ENCODE peak calls at places on chromosomes 1 and 21, in six cellular contexts. One of them, this sample, is unnamed.

GRCh38 chr1:51421961-51422360 is 91.6 kb upstream of the TTC39A start:
- ATAC-seq in A549: no peak
- ATAC-seq in HepG2: peak
- ATAC-seq in K562: peak
- ATAC-seq in upper lobe of left lung: no peak
- ATAC-seq in GM12878: peak
- ATAC-seq in this sample: peak

GRCh38 chr1:220791959-220792358 is 5.2 kb downstream of the MTARC1 start:
- ATAC-seq in GM12878: no peak
- ATAC-seq in K562: no peak
- ATAC-seq in A549: no peak
- ATAC-seq in HepG2: no peak
- ATAC-seq in upper lobe of left lung: no peak
- ATAC-seq in this sample: peak

GRCh38 chr1:59673575-59674467 is 140.9 kb upstream of the HOOK1 start:
- ATAC-seq in K562: no peak
- ATAC-seq in upper lobe of left lung: peak
- ATAC-seq in A549: no peak
- ATAC-seq in GM12878: no peak
- ATAC-seq in HepG2: no peak
- ATAC-seq in this sample: no peak

GRCh38 chr1:28792644-28793121 is 19.3 kb upstream of the OPRD1 start:
- ATAC-seq in A549: no peak
- ATAC-seq in K562: peak
- ATAC-seq in HepG2: peak
- ATAC-seq in upper lobe of left lung: no peak
- ATAC-seq in GM12878: peak
- ATAC-seq in this sample: no peak

GRCh38 chr1:100581096-100581705 is 43.3 kb downstream of the GPR88 start:
- ATAC-seq in A549: no peak
- ATAC-seq in GM12878: peak
- ATAC-seq in upper lobe of left lung: no peak
- ATAC-seq in K562: no peak
- ATAC-seq in HepG2: no peak
- ATAC-seq in this sample: no peak

GRCh38 chr21:37195649-37196048 is 71.5 kb downstream of the VPS26C start:
- ATAC-seq in GM12878: no peak
- ATAC-seq in A549: no peak
- ATAC-seq in upper lobe of left lung: no peak
- ATAC-seq in HepG2: no peak
- ATAC-seq in K562: no peak
- ATAC-seq in this sample: no peak

GRCh38 chr1:200971955-200972711 is 51.4 kb downstream of the KIF21B start:
- ATAC-seq in A549: no peak
- ATAC-seq in GM12878: no peak
- ATAC-seq in upper lobe of left lung: no peak
- ATAC-seq in K562: peak
- ATAC-seq in HepG2: peak
- ATAC-seq in this sample: no peak

GRCh38 chr1:151944110-151944858 is 35.0 kb upstream of the THEM4 start:
- ATAC-seq in GM12878: no peak
- ATAC-seq in K562: no peak
- ATAC-seq in HepG2: no peak
- ATAC-seq in upper lobe of left lung: peak
- ATAC-seq in A549: no peak
- ATAC-seq in this sample: peak

GRCh38 chr1:212971312-212971711 is 21.0 kb downstream of the VASH2 start:
- ATAC-seq in A549: no peak
- ATAC-seq in K562: no peak
- ATAC-seq in upper lobe of left lung: peak
- ATAC-seq in HepG2: no peak
- ATAC-seq in GM12878: no peak
- ATAC-seq in this sample: no peak

GRCh38 chr21:32347351-32347750 is 45.5 kb downstream of the URB1 start:
- ATAC-seq in HepG2: no peak
- ATAC-seq in upper lobe of left lung: no peak
- ATAC-seq in A549: no peak
- ATAC-seq in K562: no peak
- ATAC-seq in GM12878: no peak
- ATAC-seq in this sample: no peak

GRCh38 chr1:65401612-65402011 is 18.9 kb upstream of the LEPR start:
- ATAC-seq in K562: no peak
- ATAC-seq in upper lobe of left lung: no peak
- ATAC-seq in GM12878: no peak
- ATAC-seq in A549: no peak
- ATAC-seq in HepG2: no peak
- ATAC-seq in this sample: no peak

GRCh38 chr1:245512980-245513578 is 358.3 kb downstream of the KIF26B start:
- ATAC-seq in HepG2: peak
- ATAC-seq in A549: peak
- ATAC-seq in GM12878: peak
- ATAC-seq in upper lobe of left lung: no peak
- ATAC-seq in K562: peak
- ATAC-seq in this sample: no peak

DNA sequence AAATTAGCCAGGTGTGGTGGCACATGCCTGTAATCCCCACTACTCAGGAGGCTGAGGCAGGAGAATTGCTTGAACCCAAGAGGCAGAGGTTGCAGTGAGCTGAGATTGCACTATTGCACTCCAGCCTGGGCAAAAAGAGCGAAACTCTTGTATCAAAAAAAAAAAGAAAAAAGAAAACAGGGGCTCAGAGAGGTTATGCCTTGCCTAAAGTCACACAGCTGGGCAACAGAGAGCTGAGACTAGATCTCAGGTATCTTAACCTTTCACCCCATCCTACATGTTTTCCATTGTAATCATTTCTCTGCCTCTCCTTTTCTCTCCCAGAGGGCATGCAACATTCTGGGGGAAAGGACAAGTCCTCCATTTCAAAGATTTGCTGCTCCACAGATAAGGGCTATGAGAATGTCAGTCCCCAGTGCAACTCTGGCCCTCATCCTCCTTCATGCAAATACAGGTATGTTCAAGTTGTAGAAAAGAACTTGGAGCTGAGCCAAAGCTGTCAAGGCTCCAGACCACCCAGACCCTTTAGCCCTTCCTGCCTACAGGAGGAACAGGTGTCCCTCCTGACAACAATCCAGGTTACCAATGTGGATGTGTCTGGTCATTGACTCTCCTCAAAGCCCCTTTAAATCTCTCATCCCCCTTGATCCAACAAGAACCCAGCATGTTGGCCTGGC is 6.9 kb downstream of the SLC9A1 start:
- ATAC-seq in upper lobe of left lung: no peak
- ATAC-seq in GM12878: no peak
- ATAC-seq in K562: no peak
- ATAC-seq in A549: no peak
- ATAC-seq in HepG2: no peak
- ATAC-seq in this sample: no peak
- TF ChIP-seq POLR2A in upper lobe of left lung: no peak
- TF ChIP-seq POLR2A in GM12878: no peak
- TF ChIP-seq POLR2A in K562: no peak
- TF ChIP-seq POLR2A in A549: no peak
- TF ChIP-seq POLR2A in HepG2: no peak
- TF ChIP-seq POLR2A in this sample: no peak

GRCh38 chr21:25254491-25255174 is 352.6 kb downstream of the MRPL39 start:
- ATAC-seq in K562: no peak
- ATAC-seq in HepG2: no peak
- ATAC-seq in A549: no peak
- ATAC-seq in GM12878: no peak
- ATAC-seq in upper lobe of left lung: no peak
- ATAC-seq in this sample: no peak
- TF ChIP-seq EP300 in K562: no peak
- TF ChIP-seq EP300 in HepG2: no peak
- TF ChIP-seq EP300 in A549: no peak
- TF ChIP-seq EP300 in GM12878: no peak
- TF ChIP-seq EP300 in upper lobe of left lung: no peak
- TF ChIP-seq EP300 in this sample: no peak

GRCh38 chr1:230073371-230074035 is 6.5 kb downstream of the GALNT2 start:
- ATAC-seq in upper lobe of left lung: no peak
- ATAC-seq in A549: no peak
- ATAC-seq in GM12878: peak
- ATAC-seq in HepG2: no peak
- ATAC-seq in K562: peak
- ATAC-seq in this sample: no peak
- TF ChIP-seq POLR2A in upper lobe of left lung: no peak
- TF ChIP-seq POLR2A in A549: no peak
- TF ChIP-seq POLR2A in GM12878: no peak
- TF ChIP-seq POLR2A in HepG2: no peak
- TF ChIP-seq POLR2A in K562: no peak
- TF ChIP-seq POLR2A in this sample: no peak

GRCh38 chr1:225464851-225465792 is 37.3 kb upstream of the LBR start:
- ATAC-seq in GM12878: no peak
- ATAC-seq in A549: no peak
- ATAC-seq in upper lobe of left lung: no peak
- ATAC-seq in HepG2: peak
- ATAC-seq in K562: no peak
- ATAC-seq in this sample: no peak
- TF ChIP-seq EP300 in GM12878: no peak
- TF ChIP-seq EP300 in A549: no peak
- TF ChIP-seq EP300 in upper lobe of left lung: no peak
- TF ChIP-seq EP300 in HepG2: no peak
- TF ChIP-seq EP300 in K562: no peak
- TF ChIP-seq EP300 in this sample: no peak

DNA sequence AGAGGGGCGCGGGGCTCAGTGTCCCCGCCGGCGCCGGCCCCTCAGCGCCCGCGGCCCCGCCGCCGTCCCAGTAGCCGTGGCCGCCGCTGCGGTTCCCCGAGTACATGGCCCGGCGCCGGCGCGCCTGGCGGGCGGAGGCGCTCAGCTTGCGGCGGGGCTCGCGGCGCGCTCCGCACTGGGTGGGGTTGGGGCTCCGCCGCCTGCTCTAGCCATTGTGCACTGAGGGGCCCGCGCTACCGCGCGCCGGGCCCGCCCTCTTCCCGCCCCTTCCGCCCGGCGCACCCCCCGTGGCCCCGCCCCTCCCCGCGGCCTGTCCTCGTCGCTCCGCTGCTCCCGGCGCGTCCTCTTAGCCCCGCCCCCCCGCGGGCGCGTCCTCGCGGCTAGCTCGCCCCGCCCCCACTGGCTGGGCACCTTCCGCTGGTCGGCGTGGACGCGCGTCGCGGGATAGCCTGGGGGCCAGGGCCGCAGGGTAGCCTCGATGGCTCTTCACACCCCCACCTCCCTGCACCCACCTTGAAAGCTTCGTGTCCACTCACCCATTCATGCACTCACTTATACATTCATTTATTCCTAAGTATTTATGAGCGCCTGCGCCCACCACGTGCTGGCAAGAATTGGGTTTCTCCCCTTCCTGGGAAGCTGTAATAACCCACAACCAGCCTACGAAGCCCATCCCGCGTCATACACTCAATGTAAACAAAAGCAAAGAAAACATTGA is at the start of the genes CHML and OPN3:
- ATAC-seq in K562: peak
- ATAC-seq in A549: peak
- ATAC-seq in HepG2: peak
- ATAC-seq in GM12878: peak
- ATAC-seq in upper lobe of left lung: peak
- ATAC-seq in this sample: peak
- TF ChIP-seq POLR2A in K562: no peak
- TF ChIP-seq POLR2A in A549: peak
- TF ChIP-seq POLR2A in HepG2: peak
- TF ChIP-seq POLR2A in GM12878: peak
- TF ChIP-seq POLR2A in upper lobe of left lung: no peak
- TF ChIP-seq POLR2A in this sample: peak

GRCh38 chr1:234539666-234540403 is 60.9 kb upstream of the TARBP1 start:
- ATAC-seq in GM12878: peak
- ATAC-seq in K562: no peak
- ATAC-seq in upper lobe of left lung: no peak
- ATAC-seq in A549: no peak
- ATAC-seq in HepG2: no peak
- ATAC-seq in this sample: no peak

GRCh38 chr1:234536756-234537155 is 57.8 kb upstream of the TARBP1 start:
- ATAC-seq in K562: no peak
- ATAC-seq in upper lobe of left lung: no peak
- ATAC-seq in GM12878: no peak
- ATAC-seq in HepG2: no peak
- ATAC-seq in A549: no peak
- ATAC-seq in this sample: no peak

GRCh38 chr1:234538930-234539649 is 60.1 kb upstream of the TARBP1 start:
- ATAC-seq in K562: peak
- ATAC-seq in GM12878: peak
- ATAC-seq in A549: no peak
- ATAC-seq in upper lobe of left lung: no peak
- ATAC-seq in HepG2: peak
- ATAC-seq in this sample: no peak

GRCh38 chr1:234537236-234537635 is 58.3 kb upstream of the TARBP1 start:
- ATAC-seq in HepG2: no peak
- ATAC-seq in GM12878: no peak
- ATAC-seq in upper lobe of left lung: no peak
- ATAC-seq in K562: no peak
- ATAC-seq in A549: no peak
- ATAC-seq in this sample: no peak

GRCh38 chr1:234538062-234538731 is 59.2 kb upstream of the TARBP1 start:
- ATAC-seq in upper lobe of left lung: no peak
- ATAC-seq in GM12878: no peak
- ATAC-seq in A549: no peak
- ATAC-seq in HepG2: peak
- ATAC-seq in K562: no peak
- ATAC-seq in this sample: no peak
- TF ChIP-seq EP300 in upper lobe of left lung: no peak
- TF ChIP-seq EP300 in GM12878: no peak
- TF ChIP-seq EP300 in A549: no peak
- TF ChIP-seq EP300 in HepG2: no peak
- TF ChIP-seq EP300 in K562: no peak
- TF ChIP-seq EP300 in this sample: peak

GRCh38 chr1:234608720-234609527 is 1.1 kb downstream of the IRF2BP2 start:
- ATAC-seq in A549: no peak
- ATAC-seq in HepG2: no peak
- ATAC-seq in GM12878: no peak
- ATAC-seq in K562: no peak
- ATAC-seq in upper lobe of left lung: no peak
- ATAC-seq in this sample: no peak
- TF ChIP-seq POLR2A in A549: peak
- TF ChIP-seq POLR2A in HepG2: peak
- TF ChIP-seq POLR2A in GM12878: peak
- TF ChIP-seq POLR2A in K562: peak
- TF ChIP-seq POLR2A in upper lobe of left lung: no peak
- TF ChIP-seq POLR2A in this sample: peak

GRCh38 chr1:168497376-168497952 is 46.3 kb downstream of the XCL2 start:
- ATAC-seq in GM12878: no peak
- ATAC-seq in K562: no peak
- ATAC-seq in upper lobe of left lung: no peak
- ATAC-seq in A549: no peak
- ATAC-seq in HepG2: peak
- ATAC-seq in this sample: no peak

GRCh38 chr1:168499094-168500049 is 44.4 kb downstream of the XCL2 start:
- ATAC-seq in HepG2: no peak
- ATAC-seq in A549: no peak
- ATAC-seq in GM12878: peak
- ATAC-seq in K562: no peak
- ATAC-seq in upper lobe of left lung: no peak
- ATAC-seq in this sample: no peak

GRCh38 chr1:168498159-168498609 is 45.6 kb downstream of the XCL2 start:
- ATAC-seq in K562: no peak
- ATAC-seq in HepG2: no peak
- ATAC-seq in GM12878: no peak
- ATAC-seq in A549: no peak
- ATAC-seq in upper lobe of left lung: no peak
- ATAC-seq in this sample: peak
- TF ChIP-seq EP300 in K562: no peak
- TF ChIP-seq EP300 in HepG2: no peak
- TF ChIP-seq EP300 in GM12878: no peak
- TF ChIP-seq EP300 in A549: no peak
- TF ChIP-seq EP300 in upper lobe of left lung: no peak
- TF ChIP-seq EP300 in this sample: no peak